ENCODE peak calls at places on chromosomes 13 and 19, in ten cellular contexts. I, C, T, E, D, M, W, V, R and O are unnamed samples.
A peak's percentile ranks its signal among the peaks of the same experiment; 100 is the strongest.

GRCh38 chr13:85148009-85148408 is 651.2 kb downstream of the SLITRK6 start:
- DNase-seq in I (peak; percentile 68), C (peak; percentile 81), T (no peak), E (no peak), D (no peak), M (peak; percentile 84), W (no peak), V (no peak), R (no peak), O (no peak)

GRCh38 chr13:48733739-48734329 is 80.1 kb downstream of the CYSLTR2 start:
- DNase-seq in I (no peak), C (no peak), T (no peak), E (no peak), D (no peak), M (no peak), W (no peak), V (no peak), R (no peak), O (no peak)

GRCh38 chr19:29516821-29517395 is 8.9 kb upstream of the VSTM2B start:
- DNase-seq in I (no peak), C (no peak), T (no peak), E (no peak), D (no peak), M (no peak), W (no peak), V (no peak), R (no peak), O (no peak)

GRCh38 chr13:113582841-113583631 is 1.5 kb upstream of the TFDP1 start:
- DNase-seq in I (no peak), C (no peak), T (no peak), E (no peak), D (no peak), M (no peak), W (no peak), V (no peak), R (no peak), O (no peak)

GRCh38 chr19:38869160-38869835 is 8.8 kb downstream of the RINL start:
- DNase-seq in I (peak; percentile 76), C (no peak), T (no peak), E (no peak), D (no peak), M (no peak), W (no peak), V (no peak), R (no peak), O (no peak)

GRCh38 chr13:110726726-110727125 is 13.2 kb downstream of the ING1 start:
- DNase-seq in I (peak; percentile 48), C (no peak), T (no peak), E (peak; percentile 54), D (no peak), M (no peak), W (no peak), V (no peak), R (peak; percentile 43), O (no peak)

GRCh38 chr19:17333611-17334413 is 843 bp downstream of the ANO8 start:
- DNase-seq in I (no peak), C (no peak), T (no peak), E (peak; percentile 72), D (no peak), M (no peak), W (peak; percentile 80), V (no peak), R (peak; percentile 73), O (no peak)

GRCh38 chr13:113813749-113814434 is 50.0 kb downstream of the GAS6 start:
- DNase-seq in I (no peak), C (no peak), T (no peak), E (no peak), D (no peak), M (no peak), W (no peak), V (no peak), R (no peak), O (no peak)

GRCh38 chr19:5960005-5961001 is 17.6 kb downstream of the RANBP3 start:
- DNase-seq in I (peak; percentile 43), C (no peak), T (peak; percentile 33), E (no peak), D (no peak), M (no peak), W (no peak), V (no peak), R (no peak), O (no peak)

GRCh38 chr13:86731987-86732386 is 932.8 kb upstream of the SLITRK6 start:
- DNase-seq in I (no peak), C (no peak), T (no peak), E (no peak), D (no peak), M (no peak), W (no peak), V (no peak), R (no peak), O (no peak)

GRCh38 chr19:4144666-4145261 is 8.7 kb upstream of the CREB3L3 start:
- DNase-seq in I (no peak), C (no peak), T (no peak), E (no peak), D (no peak), M (no peak), W (peak; percentile 43), V (no peak), R (no peak), O (no peak)

GRCh38 chr13:32969516-32969941 is 46.7 kb upstream of the KL start:
- DNase-seq in I (no peak), C (no peak), T (no peak), E (no peak), D (no peak), M (no peak), W (peak; percentile 55), V (peak; percentile 28), R (no peak), O (no peak)

GRCh38 chr13:80547341-80547740 is 206.4 kb upstream of the SPRY2 start:
- DNase-seq in I (no peak), C (no peak), T (no peak), E (no peak), D (no peak), M (no peak), W (no peak), V (no peak), R (no peak), O (no peak)

GRCh38 chr19:15989889-15990288 is 41.1 kb downstream of the OR10H4 start:
- DNase-seq in I (no peak), C (no peak), T (no peak), E (no peak), D (no peak), M (no peak), W (no peak), V (no peak), R (no peak), O (no peak)

GRCh38 chr13:111241006-111241755 is 79.3 kb upstream of the TEX29 start:
- DNase-seq in I (no peak), C (no peak), T (peak; percentile 94), E (no peak), D (no peak), M (no peak), W (no peak), V (no peak), R (no peak), O (peak; percentile 90)

GRCh38 chr19:46731584-46731983 is 14.3 kb upstream of the FKRP start:
- DNase-seq in I (no peak), C (no peak), T (peak; percentile 35), E (no peak), D (no peak), M (no peak), W (no peak), V (no peak), R (no peak), O (no peak)

GRCh38 chr19:13804830-13805683 is 9.8 kb downstream of the ZSWIM4 start:
- DNase-seq in I (peak; percentile 29), C (no peak), T (no peak), E (no peak), D (no peak), M (no peak), W (no peak), V (no peak), R (no peak), O (peak; percentile 46)

GRCh38 chr19:38061294-38061693 is 154.3 kb downstream of the SIPA1L3 start:
- DNase-seq in I (peak; percentile 47), C (no peak), T (no peak), E (no peak), D (no peak), M (no peak), W (peak; percentile 95), V (peak; percentile 20), R (no peak), O (no peak)

GRCh38 chr13:80359459-80360297 is 18.8 kb upstream of the SPRY2 start:
- DNase-seq in I (peak; percentile 36), C (no peak), T (no peak), E (no peak), D (no peak), M (peak; percentile 74), W (no peak), V (no peak), R (no peak), O (no peak)

GRCh38 chr13:33446821-33447481 is 161.4 kb upstream of the STARD13 start:
- DNase-seq in I (no peak), C (no peak), T (no peak), E (no peak), D (peak; percentile 42), M (no peak), W (no peak), V (peak; percentile 84), R (no peak), O (no peak)

GRCh38 chr19:34173145-34173956 is 1.0 kb downstream of the LSM14A start:
- DNase-seq in I (peak; percentile 79), C (no peak), T (no peak), E (no peak), D (peak; percentile 47), M (peak; percentile 7), W (peak; percentile 27), V (no peak), R (no peak), O (no peak)

GRCh38 chr13:49100637-49101570 is 119.2 kb upstream of the MLNR start:
- DNase-seq in I (no peak), C (no peak), T (no peak), E (no peak), D (no peak), M (no peak), W (no peak), V (no peak), R (no peak), O (no peak)

GRCh38 chr19:56837892-56838679 is 2.4 kb downstream of the PEG3 start:
- DNase-seq in I (no peak), C (no peak), T (peak; percentile 79), E (no peak), D (peak; percentile 25), M (no peak), W (no peak), V (no peak), R (no peak), O (peak; percentile 66)

GRCh38 chr13:67219113-67219512 is 11.0 kb downstream of the PCDH9 start:
- DNase-seq in I (no peak), C (no peak), T (no peak), E (no peak), D (no peak), M (no peak), W (no peak), V (no peak), R (no peak), O (no peak)

GRCh38 chr19:33430674-33431277 is 57.3 kb downstream of the CEBPG start:
- DNase-seq in I (peak; percentile 87), C (peak; percentile 85), T (peak; percentile 48), E (no peak), D (peak; percentile 55), M (peak; percentile 64), W (peak; percentile 61), V (peak; percentile 28), R (peak; percentile 37), O (peak; percentile 75)

GRCh38 chr19:46892252-46893179 is 31.7 kb downstream of the ARHGAP35 start:
- DNase-seq in I (no peak), C (no peak), T (no peak), E (no peak), D (no peak), M (no peak), W (no peak), V (no peak), R (no peak), O (no peak)

GRCh38 chr19:15463865-15464371 is 426 bp downstream of the RASAL3 start:
- DNase-seq in I (no peak), C (no peak), T (no peak), E (peak; percentile 62), D (no peak), M (no peak), W (no peak), V (no peak), R (peak; percentile 78), O (no peak)

GRCh38 chr13:92842145-92842544 is 384.5 kb upstream of the GPC6 start:
- DNase-seq in I (peak; percentile 2), C (no peak), T (no peak), E (no peak), D (no peak), M (no peak), W (peak; percentile 88), V (peak; percentile 35), R (no peak), O (no peak)